ENCODE peak calls at places on chromosomes 3 and 15, in six cellular contexts. B is PC-9, T is bronchial epithelial cell, J is NCI-H1694 treated with DMSO at 0.1 percent for 48 hours, O is HS-27A, W is foreskin fibroblast. F is an unnamed sample.
A peak's percentile ranks its signal among the peaks of the same experiment; 100 is the strongest.

GRCh38 chr3:71859128-71859519 is 74.2 kb upstream of the PROK2 start:
- DNase-seq in B (no peak), T (peak; percentile 48), J (peak; percentile 32), O (no peak), W (no peak), F (no peak)

GRCh38 chr3:133742351-133743091 is 3.7 kb upstream of the TF start:
- DNase-seq in B (peak; percentile 82), T (no peak), J (no peak), O (no peak), W (peak; percentile 18), F (no peak)

GRCh38 chr15:36591534-36592411 is 12.3 kb downstream of the CDIN1 start:
- DNase-seq in B (no peak), T (peak; percentile 41), J (no peak), O (peak; percentile 72), W (no peak), F (no peak)

GRCh38 chr3:172530566-172530965 is 7.3 kb upstream of the TNFSF10 start:
- DNase-seq in B (no peak), T (no peak), J (no peak), O (no peak), W (no peak), F (no peak)

GRCh38 chr3:131047582-131047981 is 20.9 kb downstream of the NEK11 start:
- DNase-seq in B (no peak), T (no peak), J (no peak), O (no peak), W (no peak), F (no peak)

GRCh38 chr3:3603351-3603750 is 195.9 kb upstream of the LRRN1 start:
- DNase-seq in B (no peak), T (no peak), J (no peak), O (no peak), W (no peak), F (no peak)

GRCh38 chr15:49715213-49715612 is 94.4 kb downstream of the DTWD1 start:
- DNase-seq in B (no peak), T (no peak), J (no peak), O (no peak), W (no peak), F (no peak)

GRCh38 chr15:63945005-63945788 is 101.1 kb downstream of the DAPK2 start:
- DNase-seq in B (peak; percentile 38), T (peak; percentile 59), J (peak; percentile 45), O (no peak), W (peak; percentile 30), F (peak; percentile 83)